ENCODE peak calls at places on chromosomes 4 and X, in ten cellular contexts. One of them, this sample, is unnamed.

GRCh38 chr4:8392591-8393190 is 47.8 kb downstream of the ACOX3 start:
- DNase-seq in cardiac muscle cell: no peak
- DNase-seq in CD4-positive, alpha-beta memory T cell: no peak
- DNase-seq in aorta: no peak
- DNase-seq in transverse colon: no peak
- DNase-seq in psoas muscle: no peak
- DNase-seq in HL-60: no peak
- DNase-seq in mesenchymal stem cell: no peak
- DNase-seq in body of pancreas: no peak
- DNase-seq in brain microvascular endothelial cell: no peak
- DNase-seq in this sample: no peak

GRCh38 chrX:102832661-102833060 is 104.4 kb upstream of the RAB40AL start:
- DNase-seq in cardiac muscle cell: no peak
- DNase-seq in CD4-positive, alpha-beta memory T cell: no peak
- DNase-seq in aorta: no peak
- DNase-seq in transverse colon: no peak
- DNase-seq in psoas muscle: no peak
- DNase-seq in HL-60: no peak
- DNase-seq in mesenchymal stem cell: peak; percentile 78
- DNase-seq in body of pancreas: no peak
- DNase-seq in brain microvascular endothelial cell: peak; percentile 73
- DNase-seq in this sample: no peak

GRCh38 chr4:34138385-34138784 is 2105.9 kb downstream of the ARAP2 start:
- DNase-seq in cardiac muscle cell: no peak
- DNase-seq in CD4-positive, alpha-beta memory T cell: no peak
- DNase-seq in aorta: no peak
- DNase-seq in transverse colon: no peak
- DNase-seq in psoas muscle: no peak
- DNase-seq in HL-60: no peak
- DNase-seq in mesenchymal stem cell: no peak
- DNase-seq in body of pancreas: no peak
- DNase-seq in brain microvascular endothelial cell: no peak
- DNase-seq in this sample: no peak

GRCh38 chrX:129239371-129239770 is 283.9 kb downstream of the SMARCA1 start:
- DNase-seq in cardiac muscle cell: no peak
- DNase-seq in CD4-positive, alpha-beta memory T cell: no peak
- DNase-seq in aorta: no peak
- DNase-seq in transverse colon: no peak
- DNase-seq in psoas muscle: no peak
- DNase-seq in HL-60: no peak
- DNase-seq in mesenchymal stem cell: no peak
- DNase-seq in body of pancreas: no peak
- DNase-seq in brain microvascular endothelial cell: peak; percentile 54
- DNase-seq in this sample: no peak

GRCh38 chr4:150315691-150316090 is 237.4 kb downstream of the DCLK2 start:
- DNase-seq in cardiac muscle cell: no peak
- DNase-seq in CD4-positive, alpha-beta memory T cell: no peak
- DNase-seq in aorta: no peak
- DNase-seq in transverse colon: no peak
- DNase-seq in psoas muscle: no peak
- DNase-seq in HL-60: no peak
- DNase-seq in mesenchymal stem cell: no peak
- DNase-seq in body of pancreas: no peak
- DNase-seq in brain microvascular endothelial cell: no peak
- DNase-seq in this sample: no peak

GRCh38 chr4:183823394-183823793 is 81.7 kb upstream of the STOX2 start:
- DNase-seq in cardiac muscle cell: no peak
- DNase-seq in CD4-positive, alpha-beta memory T cell: no peak
- DNase-seq in aorta: no peak
- DNase-seq in transverse colon: peak; percentile 44
- DNase-seq in psoas muscle: peak; percentile 38
- DNase-seq in HL-60: no peak
- DNase-seq in mesenchymal stem cell: peak; percentile 65
- DNase-seq in body of pancreas: no peak
- DNase-seq in brain microvascular endothelial cell: peak; percentile 49
- DNase-seq in this sample: no peak

GRCh38 chrX:13750204-13750603 is 15.7 kb downstream of the OFD1 start:
- DNase-seq in cardiac muscle cell: peak; percentile 40
- DNase-seq in CD4-positive, alpha-beta memory T cell: peak; percentile 48
- DNase-seq in aorta: no peak
- DNase-seq in transverse colon: no peak
- DNase-seq in psoas muscle: no peak
- DNase-seq in HL-60: no peak
- DNase-seq in mesenchymal stem cell: peak; percentile 45
- DNase-seq in body of pancreas: peak; percentile 24
- DNase-seq in brain microvascular endothelial cell: peak; percentile 49
- DNase-seq in this sample: no peak

GRCh38 chr4:174252412-174252811 is 31.1 kb downstream of the FBXO8 start:
- DNase-seq in cardiac muscle cell: no peak
- DNase-seq in CD4-positive, alpha-beta memory T cell: no peak
- DNase-seq in aorta: no peak
- DNase-seq in transverse colon: no peak
- DNase-seq in psoas muscle: no peak
- DNase-seq in HL-60: no peak
- DNase-seq in mesenchymal stem cell: no peak
- DNase-seq in body of pancreas: no peak
- DNase-seq in brain microvascular endothelial cell: no peak
- DNase-seq in this sample: no peak

DNA sequence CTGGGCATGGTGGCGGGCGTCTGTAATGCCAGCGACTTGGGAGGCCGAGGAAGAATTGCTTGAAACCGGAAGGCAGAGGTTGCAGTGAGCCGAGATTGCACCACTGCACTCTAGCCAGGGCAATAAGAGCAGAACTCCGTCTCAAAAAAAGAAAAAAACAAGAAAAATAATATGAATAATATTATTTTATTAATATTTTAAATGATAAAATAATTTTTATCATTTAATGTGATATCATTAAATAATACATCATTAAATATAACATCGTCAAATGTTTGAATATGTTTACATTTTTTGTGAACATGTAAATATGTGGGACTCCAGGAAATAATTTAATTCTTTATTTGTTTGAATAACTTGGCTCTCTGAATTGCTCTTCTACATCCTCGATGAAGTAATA is 15.5 kb downstream of the UNC5C start:
- DNase-seq in cardiac muscle cell: no peak
- DNase-seq in CD4-positive, alpha-beta memory T cell: no peak
- DNase-seq in aorta: no peak
- DNase-seq in transverse colon: no peak
- DNase-seq in psoas muscle: no peak
- DNase-seq in HL-60: no peak
- DNase-seq in mesenchymal stem cell: no peak
- DNase-seq in body of pancreas: no peak
- DNase-seq in brain microvascular endothelial cell: no peak
- DNase-seq in this sample: no peak
- H3K27ac ChIP-seq in cardiac muscle cell: no peak overlapping the region
- H3K27ac ChIP-seq in CD4-positive, alpha-beta memory T cell: no peak overlapping the region
- H3K27ac ChIP-seq in aorta: no peak overlapping the region
- H3K27ac ChIP-seq in transverse colon: no peak overlapping the region
- H3K27ac ChIP-seq in psoas muscle: no peak overlapping the region
- H3K27ac ChIP-seq in HL-60: no peak overlapping the region
- H3K27ac ChIP-seq in mesenchymal stem cell: no peak overlapping the region
- H3K27ac ChIP-seq in body of pancreas: no peak overlapping the region
- H3K27ac ChIP-seq in brain microvascular endothelial cell: no peak overlapping the region
- H3K27ac ChIP-seq in this sample: peak overlapping the region; percentile 96

DNA sequence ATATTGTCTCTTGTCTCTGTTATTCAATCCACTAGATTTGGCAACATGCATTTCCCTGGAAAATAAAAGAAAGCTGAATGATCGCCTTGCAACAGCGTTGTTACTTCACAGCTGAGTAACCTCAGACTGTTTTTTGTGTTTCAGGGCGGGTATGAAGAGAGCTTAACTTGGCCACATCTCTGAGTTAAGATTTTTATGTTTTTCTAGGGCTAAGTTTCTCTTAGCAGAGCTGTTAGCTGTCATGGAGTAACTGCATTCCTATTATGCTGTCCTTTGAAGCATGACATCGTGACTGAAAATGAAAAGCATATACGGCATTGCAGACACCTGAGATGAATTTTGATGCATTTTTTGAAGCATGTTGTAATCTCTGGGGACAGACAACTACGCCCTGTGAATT is 1798.9 kb downstream of the PCDH7 start:
- DNase-seq in cardiac muscle cell: no peak
- DNase-seq in CD4-positive, alpha-beta memory T cell: no peak
- DNase-seq in aorta: no peak
- DNase-seq in transverse colon: no peak
- DNase-seq in psoas muscle: no peak
- DNase-seq in HL-60: no peak
- DNase-seq in mesenchymal stem cell: no peak
- DNase-seq in body of pancreas: no peak
- DNase-seq in brain microvascular endothelial cell: no peak
- DNase-seq in this sample: no peak
- H3K4me3 ChIP-seq in cardiac muscle cell: no peak overlapping the region
- H3K4me3 ChIP-seq in CD4-positive, alpha-beta memory T cell: no peak overlapping the region
- H3K4me3 ChIP-seq in aorta: no peak overlapping the region
- H3K4me3 ChIP-seq in transverse colon: no peak overlapping the region
- H3K4me3 ChIP-seq in psoas muscle: no peak overlapping the region
- H3K4me3 ChIP-seq in HL-60: no peak overlapping the region
- H3K4me3 ChIP-seq in mesenchymal stem cell: peak overlapping the region; percentile 48
- H3K4me3 ChIP-seq in body of pancreas: no peak overlapping the region
- H3K4me3 ChIP-seq in brain microvascular endothelial cell: no peak overlapping the region
- H3K4me3 ChIP-seq in this sample: no peak overlapping the region

GRCh38 chr4:9785926-9786325 is 4.5 kb downstream of the DRD5 start:
- DNase-seq in cardiac muscle cell: no peak
- DNase-seq in CD4-positive, alpha-beta memory T cell: no peak
- DNase-seq in aorta: no peak
- DNase-seq in transverse colon: peak; percentile 51
- DNase-seq in psoas muscle: no peak
- DNase-seq in HL-60: no peak
- DNase-seq in mesenchymal stem cell: no peak
- DNase-seq in body of pancreas: no peak
- DNase-seq in brain microvascular endothelial cell: no peak
- DNase-seq in this sample: no peak
- H3K27ac ChIP-seq in cardiac muscle cell: no peak overlapping the region
- H3K27ac ChIP-seq in CD4-positive, alpha-beta memory T cell: no peak overlapping the region
- H3K27ac ChIP-seq in aorta: no peak overlapping the region
- H3K27ac ChIP-seq in transverse colon: peak overlapping the region; percentile 73
- H3K27ac ChIP-seq in psoas muscle: no peak overlapping the region
- H3K27ac ChIP-seq in HL-60: no peak overlapping the region
- H3K27ac ChIP-seq in mesenchymal stem cell: no peak overlapping the region
- H3K27ac ChIP-seq in body of pancreas: no peak overlapping the region
- H3K27ac ChIP-seq in brain microvascular endothelial cell: no peak overlapping the region
- H3K27ac ChIP-seq in this sample: no peak overlapping the region

DNA sequence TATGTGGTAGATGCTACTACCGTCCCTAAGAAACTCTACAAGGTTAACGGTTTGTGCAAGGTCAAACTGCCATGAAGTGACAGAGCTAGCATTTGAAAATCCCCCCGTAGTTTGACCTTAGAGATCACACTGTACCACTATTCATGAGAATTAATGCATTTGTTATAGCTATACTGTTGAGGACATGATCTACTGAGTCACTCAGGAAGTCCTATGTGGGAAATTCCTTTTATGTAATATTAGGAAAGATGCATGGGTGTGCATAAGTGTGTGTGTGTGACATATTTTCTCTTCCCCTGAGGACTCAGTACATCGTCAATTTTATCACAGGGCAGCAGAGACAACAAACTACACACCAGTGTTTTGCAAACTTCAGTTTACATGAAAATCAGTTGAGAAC is 141.1 kb downstream of the FBXW7 start:
- DNase-seq in cardiac muscle cell: no peak
- DNase-seq in CD4-positive, alpha-beta memory T cell: no peak
- DNase-seq in aorta: no peak
- DNase-seq in transverse colon: no peak
- DNase-seq in psoas muscle: no peak
- DNase-seq in HL-60: no peak
- DNase-seq in mesenchymal stem cell: no peak
- DNase-seq in body of pancreas: no peak
- DNase-seq in brain microvascular endothelial cell: no peak
- DNase-seq in this sample: no peak
- H3K4me3 ChIP-seq in cardiac muscle cell: no peak overlapping the region
- H3K4me3 ChIP-seq in CD4-positive, alpha-beta memory T cell: no peak overlapping the region
- H3K4me3 ChIP-seq in aorta: no peak overlapping the region
- H3K4me3 ChIP-seq in transverse colon: no peak overlapping the region
- H3K4me3 ChIP-seq in psoas muscle: no peak overlapping the region
- H3K4me3 ChIP-seq in HL-60: no peak overlapping the region
- H3K4me3 ChIP-seq in mesenchymal stem cell: no peak overlapping the region
- H3K4me3 ChIP-seq in body of pancreas: no peak overlapping the region
- H3K4me3 ChIP-seq in brain microvascular endothelial cell: no peak overlapping the region
- H3K4me3 ChIP-seq in this sample: no peak overlapping the region

GRCh38 chrX:153470411-153471363 is at the start of gene HAUS7:
- DNase-seq in cardiac muscle cell: peak; percentile 87
- DNase-seq in CD4-positive, alpha-beta memory T cell: peak; percentile 87
- DNase-seq in aorta: peak; percentile 93
- DNase-seq in transverse colon: peak; percentile 88
- DNase-seq in psoas muscle: peak; percentile 89
- DNase-seq in HL-60: peak; percentile 73
- DNase-seq in mesenchymal stem cell: peak; percentile 87
- DNase-seq in body of pancreas: peak; percentile 88
- DNase-seq in brain microvascular endothelial cell: peak; percentile 77
- DNase-seq in this sample: peak; percentile 83

GRCh38 chrX:153465691-153466380 is 4.5 kb downstream of the HAUS7 start:
- DNase-seq in cardiac muscle cell: no peak
- DNase-seq in CD4-positive, alpha-beta memory T cell: no peak
- DNase-seq in aorta: no peak
- DNase-seq in transverse colon: no peak
- DNase-seq in psoas muscle: no peak
- DNase-seq in HL-60: no peak
- DNase-seq in mesenchymal stem cell: no peak
- DNase-seq in body of pancreas: no peak
- DNase-seq in brain microvascular endothelial cell: no peak
- DNase-seq in this sample: no peak

GRCh38 chrX:153469811-153470410 is 465 bp downstream of the HAUS7 start:
- DNase-seq in cardiac muscle cell: peak; percentile 48
- DNase-seq in CD4-positive, alpha-beta memory T cell: no peak
- DNase-seq in aorta: no peak
- DNase-seq in transverse colon: no peak
- DNase-seq in psoas muscle: peak; percentile 38
- DNase-seq in HL-60: peak; percentile 34
- DNase-seq in mesenchymal stem cell: peak; percentile 58
- DNase-seq in body of pancreas: no peak
- DNase-seq in brain microvascular endothelial cell: no peak
- DNase-seq in this sample: no peak

GRCh38 chrX:153471663-153472280 is 1.4 kb upstream of the HAUS7 start:
- DNase-seq in cardiac muscle cell: no peak
- DNase-seq in CD4-positive, alpha-beta memory T cell: no peak
- DNase-seq in aorta: no peak
- DNase-seq in transverse colon: no peak
- DNase-seq in psoas muscle: no peak
- DNase-seq in HL-60: no peak
- DNase-seq in mesenchymal stem cell: no peak
- DNase-seq in body of pancreas: no peak
- DNase-seq in brain microvascular endothelial cell: no peak
- DNase-seq in this sample: no peak

GRCh38 chrX:153468008-153468580 is 2.3 kb downstream of the HAUS7 start:
- DNase-seq in cardiac muscle cell: no peak
- DNase-seq in CD4-positive, alpha-beta memory T cell: no peak
- DNase-seq in aorta: no peak
- DNase-seq in transverse colon: no peak
- DNase-seq in psoas muscle: no peak
- DNase-seq in HL-60: no peak
- DNase-seq in mesenchymal stem cell: no peak
- DNase-seq in body of pancreas: no peak
- DNase-seq in brain microvascular endothelial cell: no peak
- DNase-seq in this sample: no peak
- H3K27ac ChIP-seq in cardiac muscle cell: no peak overlapping the region
- H3K27ac ChIP-seq in CD4-positive, alpha-beta memory T cell: no peak overlapping the region
- H3K27ac ChIP-seq in aorta: no peak overlapping the region
- H3K27ac ChIP-seq in transverse colon: no peak overlapping the region
- H3K27ac ChIP-seq in psoas muscle: no peak overlapping the region
- H3K27ac ChIP-seq in HL-60: no peak overlapping the region
- H3K27ac ChIP-seq in mesenchymal stem cell: no peak overlapping the region
- H3K27ac ChIP-seq in body of pancreas: no peak overlapping the region
- H3K27ac ChIP-seq in brain microvascular endothelial cell: no peak overlapping the region
- H3K27ac ChIP-seq in this sample: no peak overlapping the region